ENCODE peak calls at places on chromosomes 16 and 17, in four cellular contexts. F, P, S and C are unnamed samples.

GRCh38 chr16:49788505-49788904 is 67.4 kb downstream of the ZNF423 start:
- ATAC-seq in P (peak; percentile 77), S (no peak), F (no peak), C (peak; percentile 67)

GRCh38 chr16:26765087-26765486 is 301.6 kb upstream of the C16orf82 start:
- ATAC-seq in P (no peak), S (no peak), F (no peak), C (no peak)

GRCh38 chr17:1769826-1770477 is 8.1 kb downstream of the SERPINF1 start:
- ATAC-seq in F (no peak), S (peak; percentile 29), P (no peak), C (no peak)

GRCh38 chr17:32323784-32324590 is 18.0 kb downstream of the C17orf75 start:
- ATAC-seq in P (no peak), S (peak; percentile 39), F (no peak), C (no peak)

GRCh38 chr17:1709403-1709891 is 730 bp downstream of the TLCD2 start:
- ATAC-seq in S (no peak), F (no peak), P (no peak), C (peak; percentile 9)

GRCh38 chr16:71966932-71967331 is 33.3 kb downstream of the PKD1L3 start:
- ATAC-seq in S (no peak), F (no peak), P (no peak), C (no peak)

GRCh38 chr16:12907670-12908233 is 6.4 kb downstream of the SHISA9 start:
- ATAC-seq in P (no peak), F (no peak), S (no peak), C (no peak)

GRCh38 chr17:77675411-77675810 is 283.1 kb upstream of the TNRC6C start:
- ATAC-seq in P (no peak), S (no peak), F (no peak), C (no peak)

GRCh38 chr16:31451681-31452351 is 7.5 kb upstream of the ARMC5 start:
- ATAC-seq in P (peak; percentile 61), F (peak; percentile 43), S (peak; percentile 87), C (peak; percentile 76)

GRCh38 chr17:40348562-40349476 is 15.7 kb downstream of the GJD3 start:
- ATAC-seq in F (peak; percentile 48), S (no peak), P (peak; percentile 40), C (peak; percentile 46)

GRCh38 chr16:64858076-64858475 is 263.8 kb downstream of the CDH11 start:
- ATAC-seq in F (no peak), P (no peak), S (no peak), C (no peak)

GRCh38 chr17:14886200-14886739 is 378.9 kb downstream of the PMP22 start:
- ATAC-seq in P (no peak), F (no peak), S (no peak), C (no peak)

GRCh38 chr16:1932050-1933028 is 10.7 kb downstream of the MSRB1 start:
- ATAC-seq in S (peak; percentile 68), F (no peak), P (no peak), C (no peak)

GRCh38 chr17:42340691-42341127 is 47.5 kb downstream of the STAT3 start:
- ATAC-seq in F (no peak), S (no peak), P (no peak), C (peak; percentile 10)

GRCh38 chr16:29651950-29652349 is 11.1 kb upstream of the SPN start:
- ATAC-seq in F (no peak), P (no peak), S (no peak), C (no peak)

GRCh38 chr16:23244122-23244521 is 58.0 kb upstream of the SCNN1B start:
- ATAC-seq in F (no peak), S (no peak), P (no peak), C (no peak)

GRCh38 chr16:50196736-50197135 is 43.6 kb downstream of the TENT4B start:
- ATAC-seq in P (no peak), S (no peak), F (no peak), C (no peak)

GRCh38 chr17:2101448-2102257 is 46.8 kb downstream of the HIC1 start:
- ATAC-seq in S (peak; percentile 84), P (no peak), F (no peak), C (no peak)

GRCh38 chr17:42782402-42783061 is 2.1 kb downstream of the WNK4 start:
- ATAC-seq in F (no peak), P (no peak), S (no peak), C (no peak)

GRCh38 chr16:1559446-1559975 is 26.0 kb downstream of the TMEM204 start:
- ATAC-seq in P (no peak), F (no peak), S (no peak), C (peak; percentile 23)

GRCh38 chr16:68367034-68367433 is 56.2 kb downstream of the PRMT7 start:
- ATAC-seq in P (no peak), F (no peak), S (no peak), C (no peak)

GRCh38 chr16:62240722-62241121 is 204.5 kb upstream of the CDH8 start:
- ATAC-seq in F (no peak), P (no peak), S (no peak), C (no peak)

GRCh38 chr17:50872710-50873424 is 6.7 kb upstream of the TOB1 start:
- ATAC-seq in F (no peak), S (no peak), P (no peak), C (no peak)
- H3K27ac ChIP-seq in F (no peak overlapping the region), S (no peak overlapping the region), P (no peak overlapping the region), C (no peak overlapping the region)

GRCh38 chr16:3609895-3610697 is 1.3 kb downstream of the SLX4 start:
- ATAC-seq in S (no peak), F (no peak), P (no peak), C (no peak)
- H3K27ac ChIP-seq in S (no peak overlapping the region), F (no peak overlapping the region), P (no peak overlapping the region), C (no peak overlapping the region)

GRCh38 chr17:50210249-50211225 is 9.1 kb upstream of the COL1A1 start:
- ATAC-seq in S (peak; percentile 86), F (peak; percentile 29), P (peak; percentile 84), C (peak; percentile 67)
- H3K27ac ChIP-seq in S (peak overlapping the region; percentile 39), F (peak overlapping the region; percentile 47), P (peak overlapping the region; percentile 83), C (peak overlapping the region; percentile 84)

GRCh38 chr16:57462209-57462977 is at the start of gene POLR2C:
- ATAC-seq in F (peak; percentile 81), P (peak; percentile 95), S (peak; percentile 92), C (peak; percentile 94)
- H3K27ac ChIP-seq in F (peak within 1 kb of the TSS; percentile 54), P (no peak within 1 kb of the TSS), S (no peak within 1 kb of the TSS), C (peak within 1 kb of the TSS; percentile 92)

GRCh38 chr16:47234-47633 is 6.2 kb downstream of the POLR3K start:
- ATAC-seq in F (no peak), S (no peak), P (no peak), C (no peak)
- H3K27ac ChIP-seq in F (no peak overlapping the region), S (no peak overlapping the region), P (no peak overlapping the region), C (no peak overlapping the region)

GRCh38 chr17:7575959-7576358 is 3.5 kb upstream of the CD68 start:
- ATAC-seq in F (no peak), S (no peak), P (no peak), C (no peak)
- H3K27ac ChIP-seq in F (no peak overlapping the region), S (no peak overlapping the region), P (no peak overlapping the region), C (no peak overlapping the region)

GRCh38 chr17:45018514-45019176 is 32.8 kb downstream of the DCAKD start:
- ATAC-seq in F (no peak), P (no peak), S (peak; percentile 6), C (no peak)
- H3K27ac ChIP-seq in F (no peak overlapping the region), P (no peak overlapping the region), S (no peak overlapping the region), C (peak overlapping the region; percentile 90)

DNA sequence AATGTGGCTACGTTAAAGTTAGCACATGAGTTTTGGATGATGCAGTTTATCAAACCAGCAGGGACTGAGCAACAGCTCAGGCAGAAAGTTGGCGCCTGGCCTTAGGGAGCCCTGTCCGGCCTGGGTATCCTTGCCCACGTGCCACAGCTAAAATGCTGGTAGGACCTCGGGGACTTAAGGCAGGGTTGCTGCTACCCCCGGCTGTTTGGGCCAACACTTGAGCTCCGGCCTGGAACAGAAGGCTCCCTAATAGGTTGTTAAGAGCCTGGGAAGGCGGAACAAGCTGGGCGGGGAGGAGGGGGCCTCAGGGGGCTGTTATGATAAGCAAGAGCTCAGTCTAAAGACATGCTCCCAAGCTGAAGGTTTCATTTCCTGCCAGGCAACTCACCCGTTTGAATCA is 39.7 kb downstream of the CUEDC1 start:
- ATAC-seq in P (peak; percentile 34), S (no peak), F (no peak), C (no peak)
- H3K27ac ChIP-seq in P (no peak overlapping the region), S (no peak overlapping the region), F (no peak overlapping the region), C (peak overlapping the region; percentile 100)

DNA sequence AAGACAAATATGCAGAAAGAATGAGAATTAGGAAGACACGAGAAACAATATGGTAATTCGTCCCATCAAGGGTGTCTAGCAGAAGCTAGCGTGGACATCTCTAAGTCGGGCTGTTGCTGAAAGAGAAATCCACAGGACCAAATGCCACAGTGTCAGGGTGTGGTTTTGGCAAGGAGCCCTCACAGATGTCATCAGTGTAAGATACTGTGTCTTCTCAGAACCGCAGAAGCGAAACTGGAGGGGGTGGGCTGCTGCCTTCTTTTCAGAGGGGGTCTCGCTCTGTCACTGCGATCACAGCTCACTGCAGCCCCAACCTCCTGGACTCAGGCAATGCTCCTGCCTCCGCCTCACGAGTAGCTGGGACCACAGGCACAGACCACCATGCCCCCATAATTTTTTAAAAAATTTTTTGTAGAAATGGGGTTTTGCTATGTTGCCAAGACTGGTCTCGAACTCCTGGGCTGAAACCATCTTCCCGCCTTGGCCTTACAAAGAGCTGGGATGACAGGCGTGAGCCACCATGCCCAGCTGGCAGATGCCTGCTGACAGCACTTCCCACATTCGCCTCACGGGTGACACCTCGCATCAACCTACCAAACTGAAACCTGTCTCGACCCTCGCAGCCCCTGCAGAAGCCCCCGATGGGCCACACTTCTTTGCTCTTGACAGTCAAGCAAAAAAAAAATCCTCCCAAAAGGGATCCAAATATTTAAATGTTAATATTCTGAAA is 26.2 kb downstream of the TRAP1 start:
- ATAC-seq in F (no peak), S (peak; percentile 21), P (no peak), C (peak; percentile 14)
- H3K27ac ChIP-seq in F (no peak overlapping the region), S (no peak overlapping the region), P (no peak overlapping the region), C (peak overlapping the region; percentile 72)